ENCODE peak calls at places on chromosomes 13 and 19, in ten cellular contexts. X is stimulated activated CD4-positive, alpha-beta T cell treated with anti-CD3 and anti-CD28 coated beads, Interleukin-2, amount 100 ng/mL, for 24 hours; G is left lung; O is T-helper 9 cell; D is pulmonary artery endothelial cell; L is NCI-H1930; B is HFFc6; M is iPS DF 19.7; P is caudate nucleus; N is nephron progenitor cell. T is an unnamed sample.

GRCh38 chr19:17490411-17490810 is 20.1 kb downstream of the SLC27A1 start:
- DNase-seq in O (no peak), N (no peak), M (no peak), X (no peak), G (no peak), D (no peak), B (no peak), P (no peak), L (no peak), T (no peak)

GRCh38 chr13:75135325-75135825 is 346.6 kb downstream of the TBC1D4 start:
- DNase-seq in M (no peak), B (peak), D (peak), O (no peak), G (no peak), N (no peak), X (no peak), L (no peak), P (no peak), T (peak)

GRCh38 chr13:110340812-110341444 is 33.8 kb downstream of the COL4A2 start:
- DNase-seq in L (no peak), B (peak), X (peak), O (peak), D (no peak), P (no peak), M (no peak), N (peak), G (peak), T (peak)

GRCh38 chr13:98451676-98452105 is 125.2 kb downstream of the STK24 start:
- DNase-seq in O (no peak), X (no peak), G (no peak), P (peak), B (no peak), D (no peak), L (no peak), N (no peak), M (no peak), T (no peak)

GRCh38 chr19:45607071-45608029 is 5.3 kb upstream of the GPR4 start:
- DNase-seq in N (peak), M (no peak), L (peak), X (peak), B (peak), P (peak), G (peak), D (no peak), O (peak), T (no peak)

GRCh38 chr13:92463134-92463533 is 763.5 kb upstream of the GPC6 start:
- DNase-seq in D (no peak), M (no peak), O (no peak), L (peak), X (no peak), B (no peak), N (no peak), P (no peak), G (no peak), T (no peak)

GRCh38 chr13:23778879-23779278 is 110.3 kb downstream of the MIPEP start:
- DNase-seq in P (peak), G (no peak), L (no peak), M (no peak), O (no peak), B (peak), N (no peak), X (no peak), D (no peak), T (no peak)

GRCh38 chr19:38686530-38686888 is 39.1 kb downstream of the ACTN4 start:
- DNase-seq in M (no peak), G (no peak), L (no peak), P (no peak), B (no peak), D (no peak), X (peak), O (peak), N (no peak), T (no peak)

GRCh38 chr13:34277971-34278370 is 460.0 kb downstream of the RFC3 start:
- DNase-seq in M (no peak), B (no peak), L (no peak), N (no peak), D (no peak), X (no peak), G (no peak), O (no peak), P (no peak), T (no peak)

GRCh38 chr13:23608704-23609413 is 38.6 kb downstream of the TNFRSF19 start:
- DNase-seq in N (no peak), L (no peak), P (no peak), D (peak), B (peak), O (no peak), X (no peak), G (no peak), M (no peak), T (peak)

GRCh38 chr19:30014770-30015169 is 72.7 kb downstream of the URI1 start:
- DNase-seq in P (peak), X (no peak), N (no peak), L (no peak), M (no peak), G (no peak), O (no peak), B (no peak), D (no peak), T (no peak)

GRCh38 chr19:13215572-13216380 is 65.6 kb downstream of the IER2 start:
- DNase-seq in M (no peak), D (no peak), N (no peak), L (no peak), P (no peak), X (peak), B (no peak), G (no peak), O (peak), T (no peak)

GRCh38 chr13:31437975-31438374 is 238.2 kb downstream of the B3GLCT start:
- DNase-seq in M (no peak), B (peak), G (no peak), X (no peak), O (no peak), P (no peak), L (no peak), N (no peak), D (no peak), T (no peak)

GRCh38 chr19:48818234-48818823 is 7.5 kb upstream of the BCAT2 start:
- DNase-seq in N (no peak), X (no peak), G (no peak), P (no peak), D (no peak), B (no peak), M (no peak), O (no peak), L (no peak), T (no peak)

GRCh38 chr13:31980842-31981241 is 50.7 kb upstream of the FRY start:
- DNase-seq in N (no peak), B (no peak), P (no peak), X (no peak), D (no peak), G (no peak), O (no peak), M (no peak), L (peak), T (no peak)

GRCh38 chr19:51983361-51983760 is 3.3 kb downstream of the ZNF350 start:
- DNase-seq in L (no peak), O (no peak), B (no peak), P (no peak), N (no peak), X (no peak), D (no peak), G (no peak), M (no peak), T (no peak)

GRCh38 chr19:16371540-16371986 is 46.9 kb downstream of the KLF2 start:
- DNase-seq in P (no peak), X (peak), D (no peak), N (no peak), G (peak), O (peak), L (no peak), M (no peak), B (no peak), T (no peak)